ENCODE peak calls at places on chromosomes 1 and 21, in four cellular contexts. W is Caco-2, M is pancreas, S is stomach. B is an unnamed sample.

GRCh38 chr1:25247829-25248754 is 838 bp upstream of the RSRP1 start:
- DNase-seq in S (no peak), M (no peak), W (no peak), B (no peak)

GRCh38 chr1:47235280-47235679 is 3.3 kb upstream of the TAL1 start:
- DNase-seq in W (no peak), S (no peak), M (no peak), B (no peak)

GRCh38 chr1:91981996-91982609 is 32.9 kb downstream of the BRDT start:
- DNase-seq in M (no peak), W (no peak), S (no peak), B (no peak)

GRCh38 chr1:116076831-116077230 is 34.4 kb upstream of the MAB21L3 start:
- DNase-seq in W (no peak), S (no peak), M (no peak), B (no peak)

GRCh38 chr1:194289569-194290266 is 1103.3 kb upstream of the B3GALT2 start:
- DNase-seq in S (no peak), M (no peak), W (no peak), B (no peak)

GRCh38 chr1:94044290-94044790 is 76.6 kb downstream of the ABCA4 start:
- DNase-seq in M (no peak), S (peak; percentile 72), W (no peak), B (no peak)

GRCh38 chr1:20325844-20326323 is 35.2 kb downstream of the VWA5B1 start:
- DNase-seq in S (no peak), M (no peak), W (no peak), B (no peak)

GRCh38 chr1:103327054-103327719 is 198.3 kb upstream of the RNPC3 start:
- DNase-seq in S (no peak), M (no peak), W (no peak), B (no peak)

GRCh38 chr21:37338671-37339526 is 27.7 kb upstream of the DYRK1A start:
- DNase-seq in S (no peak), W (peak; percentile 86), M (no peak), B (no peak)

GRCh38 chr1:32924881-32925344 is 23.7 kb upstream of the TMEM54 start:
- DNase-seq in S (peak; percentile 44), W (peak; percentile 77), M (no peak), B (no peak)

GRCh38 chr1:61318319-61319125 is 236.2 kb downstream of the NFIA start:
- DNase-seq in M (no peak), S (no peak), W (no peak), B (no peak)

GRCh38 chr1:95012389-95012788 is 60.4 kb downstream of the ALG14 start:
- DNase-seq in M (no peak), W (no peak), S (no peak), B (no peak)

GRCh38 chr21:45511661-45512431 is 30.4 kb downstream of the SLC19A1 start:
- DNase-seq in S (peak; percentile 61), W (peak; percentile 47), M (peak; percentile 69), B (no peak)

GRCh38 chr1:13737388-13737787 is 37.4 kb downstream of the PRDM2 start:
- DNase-seq in M (no peak), S (no peak), W (no peak), B (no peak)

GRCh38 chr1:108961198-108961597 is 2.1 kb downstream of the CLCC1 start:
- DNase-seq in S (no peak), M (no peak), W (no peak), B (no peak)

GRCh38 chr1:156502749-156503671 is 2.4 kb upstream of the MEF2D start:
- DNase-seq in S (peak; percentile 80), M (no peak), W (peak; percentile 94), B (no peak)

GRCh38 chr1:181969902-181970301 is 91.6 kb downstream of the ZNF648 start:
- DNase-seq in S (no peak), M (no peak), W (no peak), B (no peak)

GRCh38 chr1:5598824-5599395 is 393.3 kb downstream of the NPHP4 start:
- DNase-seq in W (no peak), M (no peak), S (peak; percentile 23), B (no peak)

GRCh38 chr1:53062731-53063591 is 948 bp downstream of the PODN start:
- DNase-seq in W (no peak), M (peak; percentile 70), S (no peak), B (no peak)

GRCh38 chr1:180211860-180212229 is 18.2 kb upstream of the LHX4 start:
- DNase-seq in M (no peak), W (no peak), S (no peak), B (no peak)

GRCh38 chr1:88684482-88685238 is 587 bp downstream of the PKN2 start:
- DNase-seq in M (peak; percentile 87), W (peak; percentile 75), S (peak; percentile 42), B (no peak)
- TF ChIP-seq CTCF in M (no peak), W (no peak), S (no peak), B (peak; percentile 13)

DNA sequence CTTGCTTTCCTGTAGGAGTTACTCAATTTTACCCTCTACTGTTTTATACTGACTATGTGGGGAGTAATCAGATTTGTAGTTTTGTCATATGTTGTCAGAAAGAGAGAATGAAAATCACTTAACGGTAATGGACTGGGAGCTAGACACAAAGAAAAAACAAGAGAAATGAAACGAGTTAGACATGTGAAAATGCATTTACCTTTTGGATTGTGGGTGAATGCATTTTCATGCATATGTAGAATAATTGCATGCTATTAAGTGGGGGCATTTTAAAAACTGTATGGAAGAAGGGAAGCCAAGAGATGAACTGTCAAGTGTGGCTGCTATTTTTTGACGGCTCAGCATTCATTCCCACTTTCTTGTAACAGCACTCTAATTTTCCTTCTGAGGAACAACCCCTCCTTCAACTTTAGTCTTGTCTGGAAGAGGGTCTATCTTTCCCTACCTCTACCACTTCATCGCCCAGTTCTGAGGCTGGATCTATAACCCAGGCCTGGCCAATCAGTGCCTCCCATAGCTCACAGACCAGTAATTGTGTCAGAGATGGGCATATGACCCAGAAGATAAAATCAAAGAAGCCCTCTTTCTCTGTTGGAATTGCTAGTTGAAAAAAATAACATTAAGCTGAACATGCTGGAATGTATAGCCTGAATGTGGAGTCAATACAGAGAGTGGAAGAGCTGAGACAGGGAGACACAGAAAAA is 5.2 kb upstream of the ZNF697 start:
- DNase-seq in S (no peak), W (no peak), M (no peak), B (no peak)
- H3K4me3 ChIP-seq in S (no peak overlapping the region), W (no peak overlapping the region), M (no peak overlapping the region), B (no peak overlapping the region)

DNA sequence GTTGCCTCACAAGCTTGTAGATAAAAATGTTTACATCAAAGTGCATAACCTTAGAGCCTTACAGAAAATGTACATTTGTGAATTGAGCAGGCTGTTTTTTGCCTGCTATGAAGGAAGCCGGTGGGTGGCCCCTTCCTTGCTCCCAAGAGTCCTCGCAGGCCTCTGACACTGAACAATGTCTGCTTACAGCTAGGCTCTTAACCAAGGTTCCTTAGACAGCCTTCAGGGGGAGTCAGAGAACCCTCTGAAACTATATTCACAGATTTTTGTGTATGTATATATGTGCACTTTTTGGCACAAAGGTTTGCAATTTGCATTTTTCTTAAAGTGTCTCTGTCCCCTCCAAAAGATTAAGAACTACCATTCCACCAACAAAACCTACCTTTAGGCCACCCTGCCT is 282.6 kb downstream of the BARHL2 start:
- DNase-seq in S (no peak), M (no peak), W (no peak), B (no peak)
- TF ChIP-seq CTCF in S (no peak), M (no peak), W (no peak), B (peak; percentile 6)

GRCh38 chr1:36420409-36420808 is 22.7 kb upstream of the LSM10 start:
- DNase-seq in S (no peak), W (no peak), M (no peak), B (no peak)
- H3K4me3 ChIP-seq in S (peak overlapping the region; percentile 7), W (no peak overlapping the region), M (no peak overlapping the region), B (no peak overlapping the region)

GRCh38 chr1:29713857-29714256 is 477.5 kb downstream of the PTPRU start:
- DNase-seq in S (no peak), M (no peak), W (no peak), B (no peak)
- TF ChIP-seq CTCF in S (no peak), M (no peak), W (no peak), B (peak; percentile 36)